ENCODE peak calls at places on chromosomes 7 and 10, in five cellular contexts. C is amniotic stem cell, K is activated gamma-delta T cell treated with Interleukin-2 at 50 U/mL for 16 hours, N is nephron progenitor cell, U is HFFc6. M is an unnamed sample.

GRCh38 chr7:137695942-137696341 is 150.8 kb downstream of the DGKI start:
- DNase-seq in C (no peak), U (no peak), K (no peak), N (no peak), M (no peak)

GRCh38 chr10:16779375-16779774 is 37.8 kb downstream of the RSU1 start:
- DNase-seq in N (no peak), C (no peak), U (no peak), K (no peak), M (peak; percentile 11)

GRCh38 chr10:30441974-30442606 is 8.1 kb downstream of the MAP3K8 start:
- DNase-seq in K (no peak), U (no peak), N (no peak), C (no peak), M (no peak)

GRCh38 chr7:131747625-131748024 is 191.2 kb upstream of the PODXL start:
- DNase-seq in N (no peak), C (no peak), K (no peak), U (no peak), M (no peak)

GRCh38 chr7:29087840-29088169 is 58.5 kb downstream of the CPVL start:
- DNase-seq in U (no peak), K (no peak), N (no peak), C (no peak), M (no peak)

GRCh38 chr7:82755705-82756551 is 312.4 kb upstream of the CACNA2D1 start:
- DNase-seq in C (peak; percentile 73), K (no peak), U (peak; percentile 84), N (no peak), M (no peak)

GRCh38 chr7:118195837-118196474 is 12.0 kb downstream of the LSM8 start:
- DNase-seq in U (peak; percentile 60), K (peak; percentile 47), N (peak; percentile 61), C (peak; percentile 36), M (peak; percentile 41)

GRCh38 chr10:3110782-3111625 is 43.7 kb downstream of the PFKP start:
- DNase-seq in U (no peak), K (no peak), C (no peak), N (no peak), M (no peak)

GRCh38 chr7:29955799-29956476 is 33.7 kb downstream of the SCRN1 start:
- DNase-seq in C (no peak), U (no peak), K (peak; percentile 14), N (no peak), M (peak; percentile 7)

GRCh38 chr10:89163265-89163995 is 43.7 kb downstream of the CH25H start:
- DNase-seq in K (peak; percentile 22), U (no peak), N (no peak), C (no peak), M (peak; percentile 11)

M was measured in immature natural killer cell.